ENCODE peak calls at places on chromosome 21, in nine cellular contexts. One of them, this sample, is unnamed.

GRCh38 chr21:46503922-46504539 is 45.3 kb downstream of the DIP2A start:
- DNase-seq in right lobe of liver: no peak
- DNase-seq in astrocyte of the spinal cord: no peak
- DNase-seq in body of pancreas: no peak
- DNase-seq in neural crest cell: no peak
- DNase-seq in B cell: peak; percentile 6
- DNase-seq in A549: no peak
- DNase-seq in fibroblast of villous mesenchyme: no peak
- DNase-seq in fibroblast of lung: no peak
- DNase-seq in this sample: no peak

GRCh38 chr21:32597205-32597604 is 11.9 kb upstream of the TCP10L start:
- DNase-seq in right lobe of liver: no peak
- DNase-seq in astrocyte of the spinal cord: peak; percentile 73
- DNase-seq in body of pancreas: no peak
- DNase-seq in neural crest cell: no peak
- DNase-seq in B cell: no peak
- DNase-seq in A549: peak; percentile 56
- DNase-seq in fibroblast of villous mesenchyme: peak; percentile 60
- DNase-seq in fibroblast of lung: peak; percentile 51
- DNase-seq in this sample: no peak

GRCh38 chr21:36966846-36967657 is 583 bp upstream of the HLCS start:
- DNase-seq in right lobe of liver: no peak
- DNase-seq in astrocyte of the spinal cord: peak; percentile 43
- DNase-seq in body of pancreas: no peak
- DNase-seq in neural crest cell: peak; percentile 21
- DNase-seq in B cell: no peak
- DNase-seq in A549: no peak
- DNase-seq in fibroblast of villous mesenchyme: peak; percentile 23
- DNase-seq in fibroblast of lung: peak; percentile 20
- DNase-seq in this sample: no peak

GRCh38 chr21:44736291-44737004 is 25.1 kb upstream of the TSPEAR start:
- DNase-seq in right lobe of liver: peak; percentile 89
- DNase-seq in astrocyte of the spinal cord: no peak
- DNase-seq in body of pancreas: peak; percentile 21
- DNase-seq in neural crest cell: no peak
- DNase-seq in B cell: no peak
- DNase-seq in A549: peak; percentile 70
- DNase-seq in fibroblast of villous mesenchyme: no peak
- DNase-seq in fibroblast of lung: no peak
- DNase-seq in this sample: peak; percentile 92

GRCh38 chr21:31612889-31613785 is 46.4 kb upstream of the SOD1 start:
- DNase-seq in right lobe of liver: no peak
- DNase-seq in astrocyte of the spinal cord: no peak
- DNase-seq in body of pancreas: no peak
- DNase-seq in neural crest cell: no peak
- DNase-seq in B cell: no peak
- DNase-seq in A549: no peak
- DNase-seq in fibroblast of villous mesenchyme: no peak
- DNase-seq in fibroblast of lung: no peak
- DNase-seq in this sample: no peak

GRCh38 chr21:34022557-34023335 is 50.6 kb upstream of the MRPS6 start:
- DNase-seq in right lobe of liver: no peak
- DNase-seq in astrocyte of the spinal cord: no peak
- DNase-seq in body of pancreas: no peak
- DNase-seq in neural crest cell: no peak
- DNase-seq in B cell: peak; percentile 36
- DNase-seq in A549: no peak
- DNase-seq in fibroblast of villous mesenchyme: no peak
- DNase-seq in fibroblast of lung: no peak
- DNase-seq in this sample: peak; percentile 63

GRCh38 chr21:34020005-34020847 is 53.2 kb upstream of the MRPS6 start:
- DNase-seq in right lobe of liver: no peak
- DNase-seq in astrocyte of the spinal cord: no peak
- DNase-seq in body of pancreas: no peak
- DNase-seq in neural crest cell: no peak
- DNase-seq in B cell: peak; percentile 58
- DNase-seq in A549: peak; percentile 6
- DNase-seq in fibroblast of villous mesenchyme: no peak
- DNase-seq in fibroblast of lung: peak; percentile 34
- DNase-seq in this sample: no peak

GRCh38 chr21:17051054-17051453 is 461.8 kb upstream of the CXADR start:
- DNase-seq in right lobe of liver: no peak
- DNase-seq in astrocyte of the spinal cord: no peak
- DNase-seq in body of pancreas: no peak
- DNase-seq in neural crest cell: no peak
- DNase-seq in B cell: no peak
- DNase-seq in A549: no peak
- DNase-seq in fibroblast of villous mesenchyme: no peak
- DNase-seq in fibroblast of lung: no peak
- DNase-seq in this sample: no peak

GRCh38 chr21:17472592-17473271 is 40.1 kb upstream of the CXADR start:
- DNase-seq in right lobe of liver: peak; percentile 59
- DNase-seq in astrocyte of the spinal cord: no peak
- DNase-seq in body of pancreas: no peak
- DNase-seq in neural crest cell: no peak
- DNase-seq in B cell: no peak
- DNase-seq in A549: no peak
- DNase-seq in fibroblast of villous mesenchyme: no peak
- DNase-seq in fibroblast of lung: no peak
- DNase-seq in this sample: no peak

GRCh38 chr21:35366348-35367085 is 317.4 kb upstream of the RUNX1 start:
- DNase-seq in right lobe of liver: no peak
- DNase-seq in astrocyte of the spinal cord: peak; percentile 25
- DNase-seq in body of pancreas: no peak
- DNase-seq in neural crest cell: no peak
- DNase-seq in B cell: no peak
- DNase-seq in A549: no peak
- DNase-seq in fibroblast of villous mesenchyme: peak; percentile 96
- DNase-seq in fibroblast of lung: peak; percentile 88
- DNase-seq in this sample: no peak

GRCh38 chr21:30439975-30440374 is at the start of gene KRTAP15-1:
- DNase-seq in right lobe of liver: no peak
- DNase-seq in astrocyte of the spinal cord: no peak
- DNase-seq in body of pancreas: no peak
- DNase-seq in neural crest cell: no peak
- DNase-seq in B cell: no peak
- DNase-seq in A549: no peak
- DNase-seq in fibroblast of villous mesenchyme: no peak
- DNase-seq in fibroblast of lung: no peak
- DNase-seq in this sample: no peak
- TF ChIP-seq CTCF in right lobe of liver: no peak
- TF ChIP-seq CTCF in astrocyte of the spinal cord: no peak
- TF ChIP-seq CTCF in body of pancreas: no peak
- TF ChIP-seq CTCF in neural crest cell: no peak
- TF ChIP-seq CTCF in B cell: no peak
- TF ChIP-seq CTCF in A549: no peak
- TF ChIP-seq CTCF in fibroblast of villous mesenchyme: no peak
- TF ChIP-seq CTCF in fibroblast of lung: no peak
- TF ChIP-seq CTCF in this sample: no peak

DNA sequence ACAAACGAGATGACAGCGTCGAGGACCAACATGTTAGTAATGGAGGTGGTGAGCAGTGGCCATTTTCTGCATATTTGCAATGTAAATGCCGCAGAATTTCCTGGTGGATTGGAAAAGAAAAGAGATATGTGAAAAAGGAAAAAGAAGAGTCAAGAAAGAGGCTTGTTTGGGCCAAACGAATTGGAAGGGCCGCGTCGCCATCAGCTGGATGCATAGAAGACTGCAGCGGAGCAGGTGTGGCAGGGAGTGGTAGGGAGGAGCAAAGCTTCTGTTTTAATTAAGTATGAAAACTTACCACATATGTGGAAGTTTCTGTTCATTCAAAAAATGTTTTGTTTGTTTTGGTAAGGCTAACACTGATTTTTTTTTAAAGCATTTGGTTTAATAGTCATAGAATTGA is 690.7 kb downstream of the NCAM2 start:
- DNase-seq in right lobe of liver: no peak
- DNase-seq in astrocyte of the spinal cord: peak; percentile 52
- DNase-seq in body of pancreas: no peak
- DNase-seq in neural crest cell: no peak
- DNase-seq in B cell: no peak
- DNase-seq in A549: no peak
- DNase-seq in fibroblast of villous mesenchyme: peak; percentile 44
- DNase-seq in fibroblast of lung: peak; percentile 65
- DNase-seq in this sample: no peak
- TF ChIP-seq CTCF in right lobe of liver: no peak
- TF ChIP-seq CTCF in astrocyte of the spinal cord: peak; percentile 71
- TF ChIP-seq CTCF in body of pancreas: no peak
- TF ChIP-seq CTCF in neural crest cell: peak; percentile 58
- TF ChIP-seq CTCF in B cell: no peak
- TF ChIP-seq CTCF in A549: no peak
- TF ChIP-seq CTCF in fibroblast of villous mesenchyme: peak; percentile 53
- TF ChIP-seq CTCF in fibroblast of lung: peak; percentile 85
- TF ChIP-seq CTCF in this sample: peak; percentile 67

DNA sequence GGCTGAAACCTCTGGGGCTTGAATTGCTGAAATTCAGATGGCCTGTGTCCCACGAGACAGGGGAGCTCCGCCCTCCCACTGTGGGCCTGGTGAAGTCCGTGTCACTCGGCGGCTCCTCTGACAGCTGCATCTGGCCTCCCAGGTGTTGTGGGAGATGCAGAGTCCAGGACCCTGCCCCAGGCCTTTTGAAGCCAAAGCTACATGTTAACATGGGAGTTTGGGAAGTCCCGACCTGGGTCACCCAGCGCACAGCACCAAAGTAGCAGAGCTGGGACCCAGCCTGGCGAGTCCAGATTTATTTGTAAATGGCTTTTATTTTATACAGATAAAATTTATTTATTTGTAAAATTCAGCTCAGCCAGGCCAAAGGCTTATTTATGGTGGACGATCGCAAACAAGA is 28.9 kb downstream of the SLC37A1 start:
- DNase-seq in right lobe of liver: no peak
- DNase-seq in astrocyte of the spinal cord: no peak
- DNase-seq in body of pancreas: no peak
- DNase-seq in neural crest cell: no peak
- DNase-seq in B cell: no peak
- DNase-seq in A549: no peak
- DNase-seq in fibroblast of villous mesenchyme: no peak
- DNase-seq in fibroblast of lung: no peak
- DNase-seq in this sample: no peak
- TF ChIP-seq CTCF in right lobe of liver: no peak
- TF ChIP-seq CTCF in astrocyte of the spinal cord: no peak
- TF ChIP-seq CTCF in body of pancreas: no peak
- TF ChIP-seq CTCF in neural crest cell: no peak
- TF ChIP-seq CTCF in B cell: no peak
- TF ChIP-seq CTCF in A549: no peak
- TF ChIP-seq CTCF in fibroblast of villous mesenchyme: no peak
- TF ChIP-seq CTCF in fibroblast of lung: no peak
- TF ChIP-seq CTCF in this sample: no peak

GRCh38 chr21:39083377-39084008 is 99.8 kb downstream of the PSMG1 start:
- DNase-seq in right lobe of liver: peak; percentile 76
- DNase-seq in astrocyte of the spinal cord: no peak
- DNase-seq in body of pancreas: no peak
- DNase-seq in neural crest cell: no peak
- DNase-seq in B cell: no peak
- DNase-seq in A549: no peak
- DNase-seq in fibroblast of villous mesenchyme: peak; percentile 93
- DNase-seq in fibroblast of lung: peak; percentile 56
- DNase-seq in this sample: no peak
- TF ChIP-seq CTCF in right lobe of liver: no peak
- TF ChIP-seq CTCF in astrocyte of the spinal cord: no peak
- TF ChIP-seq CTCF in body of pancreas: no peak
- TF ChIP-seq CTCF in neural crest cell: no peak
- TF ChIP-seq CTCF in B cell: no peak
- TF ChIP-seq CTCF in A549: no peak
- TF ChIP-seq CTCF in fibroblast of villous mesenchyme: no peak
- TF ChIP-seq CTCF in fibroblast of lung: no peak
- TF ChIP-seq CTCF in this sample: no peak

GRCh38 chr21:22343721-22344120 is 1345.5 kb downstream of the NCAM2 start:
- DNase-seq in right lobe of liver: no peak
- DNase-seq in astrocyte of the spinal cord: no peak
- DNase-seq in body of pancreas: no peak
- DNase-seq in neural crest cell: no peak
- DNase-seq in B cell: no peak
- DNase-seq in A549: no peak
- DNase-seq in fibroblast of villous mesenchyme: no peak
- DNase-seq in fibroblast of lung: no peak
- DNase-seq in this sample: no peak
- TF ChIP-seq CTCF in right lobe of liver: no peak
- TF ChIP-seq CTCF in astrocyte of the spinal cord: no peak
- TF ChIP-seq CTCF in body of pancreas: no peak
- TF ChIP-seq CTCF in neural crest cell: no peak
- TF ChIP-seq CTCF in B cell: no peak
- TF ChIP-seq CTCF in A549: no peak
- TF ChIP-seq CTCF in fibroblast of villous mesenchyme: no peak
- TF ChIP-seq CTCF in fibroblast of lung: no peak
- TF ChIP-seq CTCF in this sample: no peak

DNA sequence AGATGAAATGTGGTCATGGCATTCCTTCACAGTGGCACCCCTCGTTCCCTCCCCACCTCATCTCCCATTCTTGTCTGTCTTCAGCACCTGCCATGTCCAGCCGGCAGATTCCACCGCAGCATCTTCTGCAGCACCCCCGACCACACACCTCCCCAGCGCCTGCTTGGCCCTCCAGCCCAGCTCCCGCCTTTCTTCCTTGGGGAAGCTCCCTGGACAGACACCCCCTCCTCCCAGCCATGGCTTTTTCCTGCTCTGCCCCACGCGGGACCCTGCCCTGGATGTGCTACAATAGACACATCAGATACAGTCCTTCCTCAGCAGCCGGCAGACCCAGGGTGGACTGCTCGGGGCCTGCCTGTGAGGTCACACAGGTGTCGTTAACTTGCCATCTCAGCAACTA is 67.1 kb upstream of the FAM3B start:
- DNase-seq in right lobe of liver: no peak
- DNase-seq in astrocyte of the spinal cord: no peak
- DNase-seq in body of pancreas: no peak
- DNase-seq in neural crest cell: no peak
- DNase-seq in B cell: no peak
- DNase-seq in A549: no peak
- DNase-seq in fibroblast of villous mesenchyme: no peak
- DNase-seq in fibroblast of lung: no peak
- DNase-seq in this sample: no peak
- TF ChIP-seq CTCF in right lobe of liver: no peak
- TF ChIP-seq CTCF in astrocyte of the spinal cord: no peak
- TF ChIP-seq CTCF in body of pancreas: no peak
- TF ChIP-seq CTCF in neural crest cell: no peak
- TF ChIP-seq CTCF in B cell: no peak
- TF ChIP-seq CTCF in A549: no peak
- TF ChIP-seq CTCF in fibroblast of villous mesenchyme: no peak
- TF ChIP-seq CTCF in fibroblast of lung: no peak
- TF ChIP-seq CTCF in this sample: no peak

DNA sequence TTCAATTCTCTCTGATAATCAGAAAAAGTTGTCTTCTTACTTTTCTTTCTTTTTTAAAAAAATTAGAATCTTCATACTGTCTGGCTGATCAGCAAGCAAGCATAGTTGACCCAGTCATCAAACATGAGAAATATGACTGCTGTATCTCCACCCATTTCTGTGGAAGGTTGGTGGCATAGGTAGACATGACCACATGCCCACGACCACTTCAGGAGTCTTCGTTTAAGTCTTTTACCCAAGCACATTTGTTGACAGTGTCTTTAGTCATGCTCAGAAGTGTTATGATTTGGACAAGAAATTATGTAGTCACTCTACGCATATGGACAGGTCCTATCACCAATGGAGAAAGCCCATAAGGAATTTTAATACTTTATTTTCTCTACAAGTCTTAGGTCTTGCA is 74.8 kb upstream of the HSPA13 start:
- DNase-seq in right lobe of liver: no peak
- DNase-seq in astrocyte of the spinal cord: no peak
- DNase-seq in body of pancreas: no peak
- DNase-seq in neural crest cell: no peak
- DNase-seq in B cell: no peak
- DNase-seq in A549: no peak
- DNase-seq in fibroblast of villous mesenchyme: no peak
- DNase-seq in fibroblast of lung: no peak
- DNase-seq in this sample: no peak
- TF ChIP-seq CTCF in right lobe of liver: no peak
- TF ChIP-seq CTCF in astrocyte of the spinal cord: no peak
- TF ChIP-seq CTCF in body of pancreas: no peak
- TF ChIP-seq CTCF in neural crest cell: no peak
- TF ChIP-seq CTCF in B cell: no peak
- TF ChIP-seq CTCF in A549: no peak
- TF ChIP-seq CTCF in fibroblast of villous mesenchyme: no peak
- TF ChIP-seq CTCF in fibroblast of lung: no peak
- TF ChIP-seq CTCF in this sample: no peak

This sample was measured in osteocyte.